ENCODE peak calls at places on chromosomes 7 and 10, in six cellular contexts. R is stomach, A is cardiac fibroblast, D is Peyer's patch, G is transverse colon, M is mesendoderm. N is an unnamed sample.

GRCh38 chr7:91869661-91870060 is 10.8 kb downstream of the MTERF1 start:
- DNase-seq in R (no peak), A (no peak), D (no peak), G (no peak), M (peak; percentile 13), N (no peak)

GRCh38 chr10:50260791-50261281 is 9.5 kb upstream of the ASAH2 start:
- DNase-seq in R (no peak), A (peak; percentile 3), D (no peak), G (no peak), M (no peak), N (peak; percentile 97)

GRCh38 chr7:4006687-4007086 is 675.4 kb upstream of the FOXK1 start:
- DNase-seq in R (no peak), A (no peak), D (no peak), G (no peak), M (no peak), N (peak; percentile 64)

GRCh38 chr7:103134866-103135554 is 13.9 kb downstream of the NAPEPLD start:
- DNase-seq in R (no peak), A (peak; percentile 22), D (no peak), G (no peak), M (no peak), N (no peak)

GRCh38 chr7:50812847-50813475 is 30.3 kb upstream of the GRB10 start:
- DNase-seq in R (peak; percentile 86), A (peak; percentile 93), D (peak; percentile 73), G (peak; percentile 78), M (peak; percentile 46), N (peak; percentile 94)

GRCh38 chr10:613217-613616 is 76.3 kb downstream of the DIP2C start:
- DNase-seq in R (peak; percentile 85), A (no peak), D (no peak), G (peak; percentile 72), M (no peak), N (peak; percentile 63)

GRCh38 chr7:46029111-46029704 is 108.1 kb upstream of the IGFBP3 start:
- DNase-seq in R (no peak), A (no peak), D (no peak), G (no peak), M (peak; percentile 79), N (no peak)

GRCh38 chr10:96360766-96361165 is 2.0 kb upstream of the OPALIN start:
- DNase-seq in R (no peak), A (no peak), D (no peak), G (no peak), M (no peak), N (no peak)

GRCh38 chr7:14275346-14275745 is 285.9 kb upstream of the ETV1 start:
- DNase-seq in R (no peak), A (peak; percentile 6), D (no peak), G (no peak), M (no peak), N (no peak)

GRCh38 chr7:122364761-122365280 is 60.3 kb upstream of the FEZF1 start:
- DNase-seq in R (no peak), A (peak; percentile 7), D (no peak), G (no peak), M (no peak), N (no peak)

GRCh38 chr7:118573065-118573464 is 348.6 kb downstream of the ANKRD7 start:
- DNase-seq in R (no peak), A (no peak), D (no peak), G (no peak), M (no peak), N (no peak)

GRCh38 chr10:127017406-127018297 is 112.4 kb downstream of the DOCK1 start:
- DNase-seq in R (no peak), A (no peak), D (no peak), G (no peak), M (no peak), N (peak; percentile 18)

GRCh38 chr10:127018298-127018650 is 113.0 kb downstream of the DOCK1 start:
- DNase-seq in R (no peak), A (no peak), D (no peak), G (no peak), M (no peak), N (no peak)

GRCh38 chr10:127015373-127015772 is 110.1 kb downstream of the DOCK1 start:
- DNase-seq in R (no peak), A (no peak), D (no peak), G (no peak), M (no peak), N (no peak)

GRCh38 chr10:127014671-127015070 is 109.4 kb downstream of the DOCK1 start:
- DNase-seq in R (no peak), A (no peak), D (no peak), G (no peak), M (no peak), N (no peak)

DNA sequence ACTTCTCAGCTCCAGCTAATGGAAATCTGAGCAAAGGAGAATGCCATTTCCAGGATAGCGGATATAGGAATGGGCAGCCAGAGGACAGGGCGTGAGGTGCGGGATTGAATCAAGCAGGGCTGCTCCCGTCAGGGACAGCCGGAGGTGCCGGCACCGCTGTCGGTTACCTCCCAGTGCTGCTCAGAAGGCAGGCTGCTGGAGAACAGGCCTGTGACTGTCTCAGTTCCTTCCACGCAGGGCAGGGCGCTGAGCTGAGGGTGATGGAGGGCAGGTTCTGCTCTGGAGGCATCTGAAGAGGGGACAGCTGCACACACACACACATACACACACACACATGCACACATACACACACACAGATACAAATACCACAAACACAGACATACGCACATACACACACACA is 111.1 kb downstream of the DOCK1 start:
- DNase-seq in R (no peak), A (no peak), D (no peak), G (no peak), M (no peak), N (no peak)
- H3K4me3 ChIP-seq in R (no peak overlapping the region), A (no peak overlapping the region), D (no peak overlapping the region), G (no peak overlapping the region), M (no peak overlapping the region), N (no peak overlapping the region)

DNA sequence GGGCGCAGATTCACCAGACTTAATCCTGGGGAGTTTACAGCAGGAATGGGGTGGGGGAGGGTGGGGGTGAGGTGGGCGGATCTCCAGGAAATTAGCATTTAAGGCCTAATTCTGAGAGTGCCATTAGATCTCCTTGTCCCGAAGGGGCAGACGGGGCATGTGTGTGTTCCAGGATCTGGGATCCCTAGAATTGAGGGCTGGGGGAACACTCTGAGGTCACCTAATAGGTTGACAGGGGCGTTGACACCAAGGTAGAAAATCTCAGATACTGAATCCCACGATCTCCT is 9.4 kb upstream of the EPHB4 start:
- DNase-seq in R (no peak), A (no peak), D (no peak), G (no peak), M (no peak), N (no peak)
- H3K4me3 ChIP-seq in R (peak overlapping the region; percentile 45), A (no peak overlapping the region), D (peak overlapping the region; percentile 53), G (peak overlapping the region; percentile 27), M (no peak overlapping the region), N (peak overlapping the region; percentile 36)

GRCh38 chr7:120990468-120991118 is 2.1 kb downstream of the CPED1 start:
- DNase-seq in R (no peak), A (peak; percentile 62), D (no peak), G (no peak), M (no peak), N (no peak)
- H3K4me3 ChIP-seq in R (peak overlapping the region; percentile 28), A (no peak overlapping the region), D (peak overlapping the region; percentile 30), G (peak overlapping the region; percentile 36), M (no peak overlapping the region), N (no peak overlapping the region)

DNA sequence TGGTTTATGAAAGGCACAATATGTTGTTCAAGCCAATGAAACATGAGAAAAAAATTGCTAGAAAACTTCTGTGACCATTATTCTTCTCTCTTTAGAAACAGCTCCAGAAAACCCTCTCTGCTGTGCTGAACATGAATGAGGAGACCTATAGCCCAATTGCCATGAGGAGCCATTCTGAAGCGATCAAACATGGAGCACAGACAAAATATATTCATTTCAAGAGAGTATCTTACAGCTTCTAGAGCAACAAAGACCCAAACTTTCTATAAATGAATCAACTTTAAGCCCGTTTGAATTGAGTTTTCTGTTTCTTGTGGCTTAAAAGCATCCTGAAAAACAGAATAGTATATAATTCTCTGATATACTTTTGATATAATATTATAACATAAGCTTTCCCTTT is 83.4 kb upstream of the UCN3 start:
- DNase-seq in R (no peak), A (no peak), D (no peak), G (no peak), M (no peak), N (no peak)
- H3K4me3 ChIP-seq in R (no peak overlapping the region), A (no peak overlapping the region), D (no peak overlapping the region), G (no peak overlapping the region), M (no peak overlapping the region), N (no peak overlapping the region)

GRCh38 chr10:73261362-73261995 is 9.0 kb upstream of the MRPS16 start:
- DNase-seq in R (no peak), A (no peak), D (no peak), G (no peak), M (no peak), N (no peak)

GRCh38 chr10:73264423-73264822 is 12.0 kb upstream of the MRPS16 start:
- DNase-seq in R (no peak), A (no peak), D (no peak), G (no peak), M (no peak), N (no peak)

GRCh38 chr10:73262880-73263279 is 10.4 kb upstream of the MRPS16 start:
- DNase-seq in R (no peak), A (no peak), D (no peak), G (no peak), M (no peak), N (no peak)

GRCh38 chr10:73262105-73262730 is 9.8 kb upstream of the MRPS16 start:
- DNase-seq in R (no peak), A (peak; percentile 88), D (no peak), G (no peak), M (peak; percentile 13), N (no peak)

DNA sequence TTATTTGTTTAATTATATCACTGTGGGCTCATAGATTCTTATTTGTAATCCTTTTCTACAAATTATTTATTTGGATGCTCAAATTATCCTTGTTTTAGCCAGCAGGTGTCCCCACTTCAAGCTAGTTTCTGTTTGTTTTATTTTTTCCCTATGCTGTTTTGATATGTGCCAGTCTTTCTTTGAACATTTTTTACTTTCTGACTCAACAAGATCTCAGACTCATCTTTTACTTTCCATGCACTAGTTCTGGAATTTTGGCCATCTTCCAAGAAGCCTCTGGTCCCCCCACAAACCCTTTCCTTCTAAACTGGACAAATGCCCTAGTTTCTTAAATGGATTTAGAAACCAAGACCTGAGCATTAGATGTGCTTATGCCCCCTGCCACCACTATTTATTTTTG is 11.5 kb upstream of the MRPS16 start:
- DNase-seq in R (no peak), A (peak; percentile 57), D (no peak), G (no peak), M (no peak), N (no peak)
- H3K4me3 ChIP-seq in R (no peak overlapping the region), A (no peak overlapping the region), D (no peak overlapping the region), G (no peak overlapping the region), M (no peak overlapping the region), N (no peak overlapping the region)

GRCh38 chr7:26369519-26370385 is 78.1 kb downstream of the SNX10 start:
- DNase-seq in R (no peak), A (peak; percentile 64), D (no peak), G (peak; percentile 20), M (no peak), N (peak; percentile 65)
- H3K4me3 ChIP-seq in R (no peak overlapping the region), A (no peak overlapping the region), D (no peak overlapping the region), G (no peak overlapping the region), M (no peak overlapping the region), N (no peak overlapping the region)

GRCh38 chr7:68162712-68163111 is 1166.1 kb downstream of the TYW1 start:
- DNase-seq in R (no peak), A (no peak), D (no peak), G (no peak), M (no peak), N (no peak)
- H3K4me3 ChIP-seq in R (no peak overlapping the region), A (no peak overlapping the region), D (no peak overlapping the region), G (no peak overlapping the region), M (no peak overlapping the region), N (no peak overlapping the region)